ENCODE peak calls at places on chromosomes 13 and 19, in six cellular contexts. V is aorta; L is iPS DF 6.9; Z is upper lobe of right lung; B is effector memory CD4-positive, alpha-beta T cell; M is sigmoid colon. C is an unnamed sample. For H3K4me1 and H3K9me3, the result is how much of the 10 kb centered on the place peaks cover.

GRCh38 chr13:32669030-32669646 is 82.9 kb downstream of the PDS5B start:
- DNase-seq in B (no peak), M (no peak), L (peak), Z (no peak), V (no peak), C (no peak)

GRCh38 chr13:50196118-50196517 is 180.9 kb downstream of the KCNRG start:
- DNase-seq in B (no peak), M (no peak), V (no peak), Z (no peak), L (no peak), C (no peak)

GRCh38 chr19:19745496-19746285 is 12.8 kb upstream of the ZNF14 start:
- DNase-seq in L (no peak), V (no peak), B (no peak), Z (no peak), M (no peak), C (no peak)

GRCh38 chr13:110746443-110746842 is 32.9 kb downstream of the ING1 start:
- DNase-seq in M (no peak), B (no peak), L (no peak), V (no peak), Z (no peak), C (no peak)

GRCh38 chr13:76634431-76635191 is 251.6 kb downstream of the KCTD12 start:
- DNase-seq in B (no peak), V (no peak), M (no peak), L (no peak), Z (no peak), C (no peak)

GRCh38 chr13:97028441-97029299 is 34.4 kb upstream of the OXGR1 start:
- DNase-seq in V (peak), L (no peak), Z (no peak), M (no peak), B (no peak), C (peak)

GRCh38 chr19:30227661-30228112 is 144.5 kb upstream of the ZNF536 start:
- DNase-seq in L (no peak), B (no peak), V (peak), Z (peak), M (peak), C (no peak)

GRCh38 chr19:2973229-2973628 is 4.1 kb upstream of the TLE6 start:
- DNase-seq in B (no peak), V (no peak), L (no peak), M (no peak), Z (no peak), C (no peak)

GRCh38 chr19:51159656-51160055 is 17.6 kb downstream of the SIGLEC7 start:
- DNase-seq in V (no peak), L (no peak), Z (no peak), M (no peak), B (no peak), C (no peak)

GRCh38 chr13:23671902-23672301 is 101.7 kb downstream of the TNFRSF19 start:
- DNase-seq in M (no peak), B (no peak), L (no peak), Z (no peak), V (no peak), C (no peak)

GRCh38 chr19:48713041-48713863 is 6.3 kb downstream of the MAMSTR start:
- DNase-seq in B (no peak), Z (no peak), M (no peak), L (no peak), V (no peak), C (no peak)

GRCh38 chr19:29478578-29479565 is 46.9 kb upstream of the VSTM2B start:
- DNase-seq in M (no peak), L (peak), B (no peak), V (no peak), Z (no peak), C (no peak)

GRCh38 chr13:112690242-112690943 is 555 bp downstream of the ATP11A start:
- DNase-seq in Z (peak), L (no peak), M (no peak), B (no peak), V (peak), C (peak)

GRCh38 chr13:37929308-37929707 is 59.7 kb upstream of the TRPC4 start:
- DNase-seq in L (no peak), B (no peak), M (no peak), Z (no peak), V (no peak), C (no peak)

GRCh38 chr13:51451134-51451466 is 1.7 kb downstream of the INTS6 start:
- DNase-seq in Z (no peak), M (no peak), L (no peak), B (no peak), V (no peak), C (no peak)

GRCh38 chr19:3710265-3710812 is 2.2 kb downstream of the TJP3 start:
- DNase-seq in L (no peak), V (peak), B (no peak), Z (peak), M (peak), C (no peak)

GRCh38 chr19:13954185-13954584 is 1.9 kb downstream of the DCAF15 start:
- DNase-seq in B (no peak), L (no peak), M (peak), V (no peak), Z (no peak), C (no peak)

GRCh38 chr19:13951799-13952153 is 533 bp upstream of the DCAF15 start:
- DNase-seq in B (no peak), L (no peak), M (no peak), V (no peak), Z (no peak), C (no peak)

GRCh38 chr19:13952154-13953020 is at the start of gene DCAF15:
- DNase-seq in V (peak), M (peak), L (peak), B (peak), Z (peak), C (peak)

GRCh38 chr19:13951043-13951442 is 1.3 kb upstream of the DCAF15 start:
- DNase-seq in B (no peak), L (no peak), M (no peak), Z (no peak), V (no peak), C (no peak)

GRCh38 chr19:13953021-13953531 is 767 bp downstream of the DCAF15 start:
- DNase-seq in V (no peak), L (no peak), Z (no peak), M (peak), B (no peak), C (peak)
- H3K27ac ChIP-seq in V (no peak), L (no peak), Z (peak), M (peak), B (peak), C (peak)

DNA sequence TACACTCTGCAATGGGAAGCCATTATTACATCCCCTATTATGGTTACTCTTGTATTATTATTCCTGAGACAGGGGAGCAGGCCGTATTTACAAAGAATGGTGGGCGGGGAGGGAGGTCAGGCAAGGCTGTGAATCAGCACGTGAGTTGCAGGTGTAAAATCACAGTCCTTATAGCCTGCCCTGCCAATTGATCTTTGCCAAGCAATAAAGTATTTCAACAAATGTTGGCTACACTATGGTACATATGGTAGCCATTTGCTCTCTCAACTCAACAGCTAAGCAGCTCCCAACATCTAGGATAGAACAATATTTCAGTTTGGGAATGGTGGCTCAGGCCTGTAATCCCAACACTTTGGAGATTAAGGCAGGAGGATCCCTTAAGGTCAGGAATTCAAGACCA is 12.1 kb downstream of the EPS15L1 start:
- DNase-seq in V (no peak), Z (no peak), L (no peak), M (no peak), B (no peak), C (no peak)
- H3K4me1 ChIP-seq in V (under half), Z (under half), L (under half), M (under half), B (under half), C (half or more)

DNA sequence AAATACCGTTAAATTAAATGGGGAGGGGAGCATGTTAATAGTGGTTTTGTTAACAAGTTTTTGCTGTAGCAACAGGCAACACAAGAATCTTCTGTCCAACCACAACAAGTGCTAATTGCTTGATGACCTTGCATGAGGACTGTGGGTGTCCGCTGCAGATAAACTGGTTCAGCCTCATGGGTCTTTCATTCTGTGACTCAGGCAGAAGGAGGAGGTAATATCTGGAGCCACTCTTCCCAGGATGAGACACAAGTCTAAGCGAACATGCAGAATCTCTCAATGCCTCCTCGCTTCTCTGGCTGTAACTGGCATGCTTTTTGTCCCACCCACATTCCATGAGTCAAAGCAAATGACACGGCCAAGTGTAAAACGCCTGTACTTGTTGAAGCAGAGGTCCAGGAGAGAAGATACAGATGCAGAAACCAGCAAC is 56.6 kb upstream of the MYO16 start:
- DNase-seq in B (no peak), V (no peak), L (no peak), M (no peak), Z (no peak), C (no peak)
- H3K9me3 ChIP-seq in B (under half), V (under half), L (under half), M (under half), Z (under half), C (under half)

GRCh38 chr13:42494157-42494556 is 79.8 kb upstream of the TNFSF11 start:
- DNase-seq in L (no peak), B (no peak), V (no peak), M (no peak), Z (no peak), C (no peak)

GRCh38 chr13:42487221-42487620 is 86.7 kb upstream of the TNFSF11 start:
- DNase-seq in Z (no peak), V (no peak), L (no peak), B (no peak), M (no peak), C (no peak)

GRCh38 chr13:42492372-42492920 is 81.5 kb upstream of the TNFSF11 start:
- DNase-seq in M (no peak), L (no peak), V (no peak), B (no peak), Z (no peak), C (no peak)

GRCh38 chr13:42486711-42487198 is 87.2 kb upstream of the TNFSF11 start:
- DNase-seq in Z (no peak), V (no peak), M (no peak), L (no peak), B (no peak), C (no peak)

GRCh38 chr13:42490676-42491075 is 83.3 kb upstream of the TNFSF11 start:
- DNase-seq in Z (no peak), M (no peak), V (no peak), L (no peak), B (no peak), C (no peak)
- H3K27ac ChIP-seq in Z (no peak), M (no peak), V (no peak), L (no peak), B (no peak), C (no peak)

GRCh38 chr19:582497-583197 is 7.0 kb upstream of the HCN2 start:
- DNase-seq in L (no peak), B (no peak), Z (no peak), M (no peak), V (no peak), C (no peak)

GRCh38 chr19:579111-579841 is 6.9 kb downstream of the BSG start:
- DNase-seq in B (no peak), V (no peak), L (no peak), M (no peak), Z (no peak), C (no peak)

GRCh38 chr19:579842-580155 is 7.4 kb downstream of the BSG start:
- DNase-seq in B (no peak), V (no peak), M (no peak), L (no peak), Z (no peak), C (no peak)

GRCh38 chr19:581399-582111 is 8.1 kb upstream of the HCN2 start:
- DNase-seq in M (no peak), V (no peak), Z (no peak), B (no peak), L (no peak), C (no peak)

GRCh38 chr19:580274-580835 is 8.0 kb downstream of the BSG start:
- DNase-seq in B (no peak), V (no peak), L (no peak), Z (no peak), M (no peak), C (no peak)
- H3K4me1 ChIP-seq in B (under half), V (under half), L (under half), Z (under half), M (under half), C (under half)

GRCh38 chr19:56611288-56611687 is 16.2 kb downstream of the ZNF71 start:
- DNase-seq in L (no peak), M (no peak), B (no peak), V (no peak), Z (no peak), C (no peak)

GRCh38 chr19:56612737-56613136 is 17.6 kb downstream of the ZNF71 start:
- DNase-seq in V (no peak), L (no peak), B (no peak), M (no peak), Z (no peak), C (no peak)

GRCh38 chr19:56613639-56614038 is 18.5 kb downstream of the ZNF71 start:
- DNase-seq in B (no peak), Z (no peak), M (no peak), V (no peak), L (no peak), C (no peak)

GRCh38 chr19:56603829-56604228 is 8.7 kb downstream of the ZNF71 start:
- DNase-seq in M (no peak), B (no peak), V (no peak), L (no peak), Z (no peak), C (no peak)

DNA sequence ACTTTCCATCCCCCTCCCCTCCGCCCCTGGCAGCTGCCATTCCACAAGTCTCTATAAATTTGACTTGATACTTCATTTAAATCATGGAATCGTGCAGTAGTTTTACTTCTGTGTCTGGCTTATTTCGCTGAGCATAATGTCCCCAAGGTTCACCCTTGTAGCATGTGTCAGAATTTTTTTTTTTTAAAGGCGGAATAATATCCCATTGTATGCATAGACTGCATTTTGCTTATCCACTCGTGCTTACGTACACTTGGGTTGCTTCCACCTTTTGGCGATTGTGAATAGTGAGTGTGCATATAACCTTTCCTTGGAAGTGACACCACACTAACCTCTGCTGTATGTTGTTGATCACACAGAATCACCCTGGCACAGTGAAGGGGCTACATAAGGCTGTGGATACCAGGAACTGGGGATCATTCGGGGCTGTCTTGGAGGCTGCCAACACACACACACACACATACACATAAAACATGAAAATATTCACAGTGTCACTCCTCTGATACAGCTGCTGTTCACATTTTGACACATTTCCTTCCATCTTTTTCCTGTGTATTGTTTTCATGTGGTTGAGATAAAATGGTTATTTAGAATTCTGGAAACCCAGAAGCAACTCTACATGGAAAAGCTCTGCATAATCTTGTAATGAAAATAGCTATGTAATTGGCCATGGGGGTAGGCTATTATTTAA is 13.3 kb downstream of the ZNF71 start:
- DNase-seq in B (no peak), Z (no peak), L (no peak), V (no peak), M (no peak), C (no peak)
- H3K9me3 ChIP-seq in B (half or more), Z (half or more), L (under half), V (under half), M (under half), C (half or more)